ENCODE peak calls at places on chromosomes 2 and 18, in eight cellular contexts. A, D, L, J, B, R, G and T are unnamed samples. For H3K4me1, the result is how much of the 10 kb centered on the place peaks cover.

GRCh38 chr2:27960237-27960912 is 69.8 kb downstream of the BABAM2 start:
- DNase-seq in G (no peak), J (no peak), A (no peak), L (no peak), R (no peak), D (peak), B (no peak), T (no peak)

GRCh38 chr2:195613922-195614321 is 43.1 kb upstream of the SLC39A10 start:
- DNase-seq in A (no peak), R (peak), G (no peak), D (peak), J (no peak), B (no peak), L (peak), T (peak)

GRCh38 chr2:23133196-23133595 is 251.8 kb upstream of the KLHL29 start:
- DNase-seq in A (no peak), J (no peak), L (no peak), B (no peak), D (no peak), R (no peak), G (no peak), T (no peak)

GRCh38 chr18:77127769-77128671 is 4.6 kb downstream of the MBP start:
- DNase-seq in R (peak), A (no peak), B (peak), D (peak), J (peak), L (no peak), G (peak), T (no peak)

GRCh38 chr18:45619062-45619825 is 4.0 kb downstream of the SLC14A2 start:
- DNase-seq in B (peak), G (no peak), A (no peak), L (no peak), D (no peak), J (peak), R (no peak), T (no peak)

GRCh38 chr18:23133860-23134779 is 1.2 kb upstream of the CABLES1 start:
- DNase-seq in L (peak), J (peak), A (peak), G (peak), R (peak), D (no peak), B (no peak), T (no peak)

GRCh38 chr2:46704593-46704992 is 211.0 kb downstream of the MCFD2 start:
- DNase-seq in J (no peak), G (no peak), B (no peak), A (no peak), R (no peak), D (no peak), L (no peak), T (peak)

GRCh38 chr18:40371673-40372072 is 1583.4 kb upstream of the PIK3C3 start:
- DNase-seq in D (peak), R (no peak), L (no peak), J (no peak), A (no peak), B (no peak), G (no peak), T (no peak)

GRCh38 chr18:78330761-78331160 is 648.9 kb upstream of the SALL3 start:
- DNase-seq in G (no peak), D (peak), L (no peak), A (no peak), J (no peak), B (no peak), R (no peak), T (no peak)

GRCh38 chr18:56869189-56869777 is 218.1 kb downstream of the WDR7 start:
- DNase-seq in R (peak), G (no peak), D (peak), B (no peak), L (peak), A (no peak), J (no peak), T (no peak)

GRCh38 chr2:233979748-233980147 is 62.6 kb downstream of the TRPM8 start:
- DNase-seq in B (no peak), J (no peak), G (peak), A (no peak), R (no peak), L (no peak), D (peak), T (no peak)

GRCh38 chr2:226701052-226701451 is 98.6 kb downstream of the IRS1 start:
- DNase-seq in A (no peak), L (no peak), D (peak), R (no peak), J (no peak), G (no peak), B (no peak), T (no peak)

GRCh38 chr2:23900927-23901322 is 26.0 kb downstream of the ATAD2B start:
- DNase-seq in B (peak), A (no peak), G (no peak), J (peak), L (no peak), D (peak), R (peak), T (no peak)

GRCh38 chr2:231549446-231550239 is 19.4 kb upstream of the NMUR1 start:
- DNase-seq in G (no peak), D (no peak), R (no peak), J (no peak), A (no peak), B (no peak), L (no peak), T (no peak)

GRCh38 chr18:35680139-35680551 is 98.6 kb downstream of the GALNT1 start:
- DNase-seq in G (no peak), R (no peak), A (no peak), D (no peak), J (no peak), L (no peak), B (no peak), T (no peak)

GRCh38 chr2:128735296-128735960 is 416.8 kb upstream of the HS6ST1 start:
- DNase-seq in A (no peak), L (no peak), R (no peak), B (no peak), G (no peak), J (no peak), D (no peak), T (no peak)

GRCh38 chr2:162732946-162733698 is 105.4 kb downstream of the KCNH7 start:
- DNase-seq in R (peak), D (no peak), B (no peak), L (no peak), J (peak), G (no peak), A (no peak), T (no peak)

GRCh38 chr18:24540896-24541295 is 80.5 kb downstream of the HRH4 start:
- DNase-seq in B (no peak), R (no peak), G (no peak), L (no peak), J (no peak), D (no peak), A (no peak), T (no peak)

GRCh38 chr2:239674981-239675855 is 274.4 kb upstream of the HDAC4 start:
- DNase-seq in B (no peak), J (no peak), D (no peak), A (no peak), R (no peak), L (no peak), G (peak), T (no peak)

GRCh38 chr2:39542523-39542922 is 105.4 kb upstream of the MAP4K3 start:
- DNase-seq in R (no peak), B (no peak), L (no peak), D (no peak), J (no peak), A (no peak), G (no peak), T (no peak)

GRCh38 chr2:72233211-72233610 is 85.5 kb upstream of the CYP26B1 start:
- DNase-seq in B (no peak), A (no peak), G (no peak), J (no peak), R (no peak), L (no peak), D (no peak), T (no peak)

GRCh38 chr2:529425-529824 is 147.8 kb downstream of the TMEM18 start:
- DNase-seq in D (peak), G (no peak), B (no peak), A (no peak), R (peak), L (no peak), J (no peak), T (peak)

GRCh38 chr2:240997141-240997855 is 1.1 kb upstream of the SNED1 start:
- DNase-seq in G (peak), B (peak), A (peak), L (no peak), D (no peak), J (peak), R (no peak), T (no peak)

GRCh38 chr2:100957971-100958653 is 44.0 kb upstream of the RPL31 start:
- DNase-seq in G (peak), L (no peak), A (peak), B (peak), R (peak), D (peak), J (no peak), T (no peak)

GRCh38 chr2:215746507-215747243 is 266.7 kb downstream of the MREG start:
- DNase-seq in B (no peak), L (no peak), J (no peak), D (no peak), G (peak), R (no peak), A (no peak), T (no peak)

GRCh38 chr18:26376106-26376505 is 149.9 kb downstream of the TAF4B start:
- DNase-seq in D (no peak), R (no peak), L (no peak), G (no peak), J (no peak), B (no peak), A (no peak), T (no peak)

GRCh38 chr2:223486741-223487140 is 115.4 kb downstream of the SCG2 start:
- DNase-seq in R (no peak), J (no peak), G (no peak), A (no peak), L (no peak), B (no peak), D (no peak), T (no peak)

GRCh38 chr2:241802806-241803318 is 6.1 kb upstream of the NEU4 start:
- DNase-seq in D (no peak), G (no peak), J (no peak), R (no peak), A (no peak), L (no peak), B (no peak), T (no peak)

GRCh38 chr2:46332686-46333281 is 35.6 kb downstream of the EPAS1 start:
- DNase-seq in D (peak), B (no peak), G (peak), L (no peak), A (no peak), R (no peak), J (no peak), T (no peak)

GRCh38 chr2:233853353-233853752 is 982 bp downstream of the HJURP start:
- DNase-seq in A (no peak), L (no peak), G (no peak), R (no peak), B (no peak), J (no peak), D (no peak), T (no peak)

GRCh38 chr18:63963610-63964256 is 6.1 kb upstream of the SERPINB8 start:
- DNase-seq in D (peak), A (no peak), B (peak), J (peak), L (no peak), R (peak), G (peak), T (no peak)

GRCh38 chr18:40485318-40485717 is 1469.7 kb upstream of the PIK3C3 start:
- DNase-seq in A (no peak), G (no peak), D (peak), R (no peak), J (no peak), L (no peak), B (no peak), T (no peak)

GRCh38 chr2:95053543-95053942 is 28.0 kb downstream of the MAL start:
- DNase-seq in D (no peak), G (no peak), A (no peak), R (no peak), J (no peak), B (no peak), L (no peak), T (no peak)

GRCh38 chr2:45938649-45939511 is 287.4 kb downstream of the PRKCE start:
- DNase-seq in A (peak), D (peak), L (peak), J (peak), R (peak), G (peak), B (peak), T (no peak)

GRCh38 chr2:102910724-102911123 is 148.9 kb downstream of the TMEM182 start:
- DNase-seq in G (no peak), D (no peak), R (no peak), B (no peak), L (no peak), J (no peak), A (no peak), T (no peak)

GRCh38 chr18:62788891-62789290 is 73.5 kb downstream of the PHLPP1 start:
- DNase-seq in A (no peak), J (peak), G (no peak), D (no peak), L (no peak), R (no peak), B (no peak), T (no peak)

GRCh38 chr2:95073856-95074662 is 47.5 kb downstream of the MRPS5 start:
- DNase-seq in D (no peak), A (no peak), J (no peak), L (no peak), B (no peak), G (no peak), R (peak), T (no peak)

GRCh38 chr2:157414050-157414449 is 29.8 kb downstream of the CYTIP start:
- DNase-seq in A (no peak), R (no peak), D (no peak), J (no peak), B (no peak), L (no peak), G (no peak), T (no peak)
- H3K4me1 ChIP-seq in A (under half), R (under half), D (under half), J (under half), B (under half), L (under half), G (under half), T (under half)

DNA sequence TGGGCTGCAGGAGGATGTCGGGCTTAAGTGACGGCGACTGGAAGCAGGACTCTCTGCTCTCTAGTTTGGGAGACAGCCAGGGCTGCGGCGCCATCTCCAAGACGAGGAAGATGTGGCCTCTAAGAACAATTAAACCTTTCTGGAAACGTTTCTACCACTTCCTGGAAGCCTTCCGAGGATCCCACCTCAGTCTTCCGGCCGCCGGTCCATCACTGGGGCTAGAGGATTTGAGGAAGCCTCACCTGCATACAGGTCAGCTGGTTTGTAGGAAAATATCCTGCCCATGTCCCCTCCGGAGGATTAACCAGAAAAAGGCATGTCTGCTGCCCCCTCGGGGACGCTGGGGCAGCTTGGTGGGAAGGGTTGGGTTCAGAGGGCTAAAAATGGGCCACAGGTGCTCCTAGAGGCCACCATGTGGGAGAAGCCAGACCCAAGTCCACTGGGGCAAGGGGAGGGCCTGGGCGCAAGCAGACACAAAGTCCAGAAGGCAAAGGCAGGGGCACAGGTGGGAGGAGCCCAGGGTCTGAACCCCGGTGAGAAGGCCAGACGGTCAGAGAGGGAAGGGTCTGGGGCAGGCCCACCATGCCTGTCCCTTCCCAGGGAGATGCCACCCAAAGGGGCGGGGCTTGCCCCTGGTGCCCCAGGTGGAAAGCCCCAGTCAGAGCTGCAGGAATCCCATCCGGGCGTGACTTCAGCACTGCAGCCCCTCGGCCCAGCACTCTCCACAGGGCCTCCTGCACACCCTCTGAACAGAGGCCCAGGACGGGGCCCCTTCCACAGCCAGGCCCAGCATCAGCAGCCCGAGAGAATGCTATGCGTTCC is 82.2 kb upstream of the ID2 start:
- DNase-seq in G (peak), J (no peak), A (no peak), L (no peak), B (no peak), D (no peak), R (no peak), T (no peak)
- H3K4me1 ChIP-seq in G (under half), J (under half), A (under half), L (under half), B (under half), D (under half), R (under half), T (under half)

DNA sequence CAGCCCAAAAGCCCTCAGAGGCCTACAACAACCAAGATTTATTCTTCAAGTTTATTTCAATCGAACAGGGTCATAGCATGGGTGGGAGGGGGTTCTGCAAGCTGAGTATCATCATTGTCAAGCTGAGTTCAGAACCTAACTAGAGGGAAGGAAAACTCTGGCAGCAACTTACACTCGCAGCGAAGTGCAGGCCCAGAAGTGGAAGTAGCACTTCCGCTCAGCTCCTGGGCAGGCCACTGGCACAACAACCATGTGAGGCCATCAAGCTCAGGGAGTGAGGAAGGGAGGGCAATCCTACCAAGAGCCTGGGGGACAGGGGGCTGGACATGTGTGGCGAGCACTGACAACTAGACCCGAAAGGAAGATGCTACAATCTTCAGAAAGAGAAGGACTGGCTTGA is 4.8 kb downstream of the UXS1 start:
- DNase-seq in D (no peak), R (no peak), B (no peak), A (no peak), J (no peak), G (no peak), L (no peak), T (no peak)
- H3K4me1 ChIP-seq in D (under half), R (under half), B (under half), A (under half), J (under half), G (under half), L (under half), T (under half)

DNA sequence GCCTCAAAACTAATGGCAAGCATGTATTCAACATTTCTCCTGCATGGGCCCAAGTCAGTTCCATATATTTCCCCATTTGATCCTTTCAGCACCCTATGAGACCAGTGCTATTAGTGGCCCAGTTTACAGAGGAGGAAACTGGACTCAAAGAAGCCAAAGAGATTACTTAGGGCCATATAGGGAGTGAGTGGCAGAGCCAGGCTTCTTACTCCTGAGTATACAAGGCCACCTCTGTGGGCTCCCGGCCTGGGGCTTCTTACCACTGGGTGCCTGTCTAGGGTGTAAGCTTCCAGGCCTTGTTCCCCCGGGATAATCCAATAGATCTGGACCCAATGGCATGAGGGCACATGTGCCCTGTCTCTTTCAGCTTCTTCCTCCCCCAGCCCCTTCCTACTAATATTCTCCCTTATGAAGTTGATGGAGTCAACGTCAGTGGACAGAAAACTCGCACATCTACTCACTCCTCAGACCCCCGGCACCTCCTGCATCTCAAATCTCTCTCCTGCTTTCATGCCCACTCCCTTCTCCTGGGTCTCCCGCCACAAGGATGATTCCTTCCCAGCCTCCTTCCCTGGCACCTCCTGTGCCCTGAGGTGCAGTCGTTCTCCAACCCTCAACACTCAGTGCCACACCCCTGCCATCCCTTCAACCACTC is 222.6 kb downstream of the ANAPC1 start:
- DNase-seq in G (peak), L (no peak), A (no peak), J (no peak), R (no peak), D (no peak), B (no peak), T (no peak)
- H3K4me1 ChIP-seq in G (under half), L (under half), A (under half), J (under half), R (under half), D (under half), B (under half), T (under half)

GRCh38 chr2:236977199-236977883 is 108.3 kb upstream of the COPS8 start:
- DNase-seq in D (no peak), J (no peak), R (no peak), B (no peak), A (no peak), L (no peak), G (no peak), T (no peak)

GRCh38 chr2:236980961-236981360 is 104.7 kb upstream of the COPS8 start:
- DNase-seq in G (no peak), D (no peak), R (no peak), B (no peak), L (no peak), A (no peak), J (no peak), T (no peak)

GRCh38 chr2:236979664-236980063 is 106.0 kb upstream of the COPS8 start:
- DNase-seq in A (no peak), L (no peak), D (no peak), B (no peak), G (no peak), J (no peak), R (no peak), T (no peak)

GRCh38 chr2:236976271-236977120 is 109.2 kb upstream of the COPS8 start:
- DNase-seq in J (no peak), R (no peak), B (no peak), A (no peak), L (no peak), G (no peak), D (no peak), T (no peak)

GRCh38 chr2:236977999-236978398 is 107.7 kb upstream of the COPS8 start:
- DNase-seq in G (no peak), B (no peak), D (no peak), R (no peak), L (no peak), J (no peak), A (no peak), T (no peak)
- H3K4me1 ChIP-seq in G (under half), B (under half), D (under half), R (under half), L (under half), J (under half), A (under half), T (under half)

DNA sequence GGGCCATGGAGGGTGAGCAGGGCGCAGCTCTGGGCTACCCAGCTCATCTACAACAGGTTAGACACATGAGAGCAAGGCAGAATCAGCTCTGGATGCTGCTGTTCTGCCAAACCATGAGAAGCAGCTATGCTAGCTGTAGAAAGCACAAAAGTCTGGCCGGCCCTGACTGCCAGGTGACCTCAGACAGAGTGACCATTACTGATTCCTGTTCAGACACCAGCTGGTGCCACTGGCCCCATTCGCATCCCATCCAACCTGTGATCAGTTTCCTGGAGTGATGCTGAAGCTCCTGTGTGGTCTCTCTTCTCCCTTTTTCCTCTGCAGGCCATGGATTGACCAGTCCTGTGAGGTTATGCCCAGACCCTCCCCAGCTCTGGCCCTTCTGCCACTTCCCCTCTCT is 14.3 kb downstream of the RBMS1 start:
- DNase-seq in B (no peak), L (no peak), R (no peak), J (no peak), G (no peak), A (no peak), D (no peak), T (no peak)
- H3K4me1 ChIP-seq in B (under half), L (under half), R (under half), J (under half), G (under half), A (under half), D (under half), T (under half)

GRCh38 chr2:127635380-127636237 is 10.3 kb upstream of the GPR17 start:
- DNase-seq in L (no peak), D (no peak), A (no peak), J (no peak), B (no peak), R (no peak), G (no peak), T (no peak)
- H3K4me1 ChIP-seq in L (under half), D (under half), A (under half), J (under half), B (under half), R (under half), G (under half), T (under half)